ENCODE peak calls at places on chromosomes 11 and 22, in ten cellular contexts. One of them, this sample, is unnamed. For H3K36me3, the result is how much of the 10 kb centered on the place peaks cover.

GRCh38 chr11:124801014-124801413 is 808 bp upstream of the MSANTD2 start:
- DNase-seq in Karpas-422: no peak
- DNase-seq in PC-3: peak
- DNase-seq in GM23248: peak
- DNase-seq in SK-N-MC: no peak
- DNase-seq in endothelial cell of umbilical vein: peak
- DNase-seq in colonic mucosa: no peak
- DNase-seq in HCT116: no peak
- DNase-seq in fibroblast of lung: peak
- DNase-seq in IMR-90: peak
- DNase-seq in this sample: no peak

GRCh38 chr11:90556026-90556425 is 333.2 kb upstream of the CHORDC1 start:
- DNase-seq in endothelial cell of umbilical vein: no peak
- DNase-seq in colonic mucosa: no peak
- DNase-seq in Karpas-422: no peak
- DNase-seq in HCT116: no peak
- DNase-seq in IMR-90: no peak
- DNase-seq in SK-N-MC: no peak
- DNase-seq in PC-3: no peak
- DNase-seq in GM23248: no peak
- DNase-seq in fibroblast of lung: no peak
- DNase-seq in this sample: no peak

GRCh38 chr11:112728288-112728687 is 232.9 kb upstream of the NCAM1 start:
- DNase-seq in fibroblast of lung: no peak
- DNase-seq in colonic mucosa: no peak
- DNase-seq in PC-3: no peak
- DNase-seq in GM23248: no peak
- DNase-seq in HCT116: no peak
- DNase-seq in endothelial cell of umbilical vein: no peak
- DNase-seq in SK-N-MC: no peak
- DNase-seq in IMR-90: no peak
- DNase-seq in Karpas-422: peak
- DNase-seq in this sample: no peak

GRCh38 chr11:103297900-103298299 is 188.7 kb downstream of the DYNC2H1 start:
- DNase-seq in PC-3: no peak
- DNase-seq in Karpas-422: no peak
- DNase-seq in endothelial cell of umbilical vein: no peak
- DNase-seq in colonic mucosa: no peak
- DNase-seq in GM23248: no peak
- DNase-seq in IMR-90: no peak
- DNase-seq in fibroblast of lung: no peak
- DNase-seq in HCT116: no peak
- DNase-seq in SK-N-MC: no peak
- DNase-seq in this sample: no peak

GRCh38 chr11:118883368-118884071 is at the start of gene CXCR5:
- DNase-seq in fibroblast of lung: no peak
- DNase-seq in PC-3: no peak
- DNase-seq in colonic mucosa: no peak
- DNase-seq in Karpas-422: peak
- DNase-seq in SK-N-MC: no peak
- DNase-seq in endothelial cell of umbilical vein: no peak
- DNase-seq in IMR-90: peak
- DNase-seq in HCT116: no peak
- DNase-seq in GM23248: no peak
- DNase-seq in this sample: no peak

GRCh38 chr11:78166832-78167469 is 21.5 kb downstream of the KCTD21 start:
- DNase-seq in colonic mucosa: no peak
- DNase-seq in HCT116: no peak
- DNase-seq in Karpas-422: no peak
- DNase-seq in fibroblast of lung: no peak
- DNase-seq in PC-3: no peak
- DNase-seq in GM23248: no peak
- DNase-seq in IMR-90: no peak
- DNase-seq in endothelial cell of umbilical vein: no peak
- DNase-seq in SK-N-MC: no peak
- DNase-seq in this sample: no peak

GRCh38 chr22:42396621-42397331 is 35.4 kb downstream of the NFAM1 start:
- DNase-seq in PC-3: no peak
- DNase-seq in SK-N-MC: no peak
- DNase-seq in fibroblast of lung: no peak
- DNase-seq in Karpas-422: peak
- DNase-seq in IMR-90: no peak
- DNase-seq in colonic mucosa: no peak
- DNase-seq in GM23248: no peak
- DNase-seq in HCT116: peak
- DNase-seq in endothelial cell of umbilical vein: no peak
- DNase-seq in this sample: no peak

GRCh38 chr11:121841487-121842167 is 274.4 kb downstream of the BLID start:
- DNase-seq in Karpas-422: no peak
- DNase-seq in SK-N-MC: no peak
- DNase-seq in PC-3: peak
- DNase-seq in IMR-90: peak
- DNase-seq in endothelial cell of umbilical vein: peak
- DNase-seq in GM23248: peak
- DNase-seq in fibroblast of lung: peak
- DNase-seq in HCT116: no peak
- DNase-seq in colonic mucosa: no peak
- DNase-seq in this sample: peak

GRCh38 chr11:19691815-19692214 is 20.8 kb upstream of the NAV2 start:
- DNase-seq in HCT116: no peak
- DNase-seq in GM23248: no peak
- DNase-seq in SK-N-MC: no peak
- DNase-seq in endothelial cell of umbilical vein: no peak
- DNase-seq in IMR-90: no peak
- DNase-seq in PC-3: no peak
- DNase-seq in colonic mucosa: no peak
- DNase-seq in Karpas-422: no peak
- DNase-seq in fibroblast of lung: no peak
- DNase-seq in this sample: no peak

GRCh38 chr11:73950869-73951710 is at the start of gene DNAJB13:
- DNase-seq in colonic mucosa: no peak
- DNase-seq in GM23248: peak
- DNase-seq in fibroblast of lung: peak
- DNase-seq in IMR-90: peak
- DNase-seq in PC-3: peak
- DNase-seq in endothelial cell of umbilical vein: peak
- DNase-seq in HCT116: peak
- DNase-seq in Karpas-422: peak
- DNase-seq in SK-N-MC: no peak
- DNase-seq in this sample: peak

GRCh38 chr11:70854201-70854600 is 398.2 kb downstream of the SHANK2 start:
- DNase-seq in PC-3: no peak
- DNase-seq in fibroblast of lung: no peak
- DNase-seq in HCT116: no peak
- DNase-seq in GM23248: no peak
- DNase-seq in colonic mucosa: no peak
- DNase-seq in Karpas-422: no peak
- DNase-seq in endothelial cell of umbilical vein: no peak
- DNase-seq in IMR-90: no peak
- DNase-seq in SK-N-MC: no peak
- DNase-seq in this sample: no peak

GRCh38 chr22:36376265-36376664 is 11.5 kb downstream of the MYH9 start:
- DNase-seq in colonic mucosa: no peak
- DNase-seq in IMR-90: no peak
- DNase-seq in SK-N-MC: no peak
- DNase-seq in GM23248: no peak
- DNase-seq in Karpas-422: no peak
- DNase-seq in PC-3: no peak
- DNase-seq in endothelial cell of umbilical vein: no peak
- DNase-seq in fibroblast of lung: no peak
- DNase-seq in HCT116: no peak
- DNase-seq in this sample: no peak

GRCh38 chr22:36379593-36380361 is 8.0 kb downstream of the MYH9 start:
- DNase-seq in IMR-90: peak
- DNase-seq in Karpas-422: no peak
- DNase-seq in endothelial cell of umbilical vein: no peak
- DNase-seq in SK-N-MC: no peak
- DNase-seq in HCT116: no peak
- DNase-seq in colonic mucosa: no peak
- DNase-seq in fibroblast of lung: no peak
- DNase-seq in PC-3: peak
- DNase-seq in GM23248: peak
- DNase-seq in this sample: no peak

GRCh38 chr22:36375071-36375980 is 12.4 kb downstream of the MYH9 start:
- DNase-seq in Karpas-422: no peak
- DNase-seq in colonic mucosa: no peak
- DNase-seq in GM23248: peak
- DNase-seq in PC-3: no peak
- DNase-seq in endothelial cell of umbilical vein: no peak
- DNase-seq in HCT116: no peak
- DNase-seq in SK-N-MC: no peak
- DNase-seq in fibroblast of lung: no peak
- DNase-seq in IMR-90: peak
- DNase-seq in this sample: no peak

GRCh38 chr22:36377022-36377631 is 10.6 kb downstream of the MYH9 start:
- DNase-seq in fibroblast of lung: no peak
- DNase-seq in Karpas-422: no peak
- DNase-seq in endothelial cell of umbilical vein: no peak
- DNase-seq in IMR-90: no peak
- DNase-seq in colonic mucosa: no peak
- DNase-seq in HCT116: no peak
- DNase-seq in GM23248: no peak
- DNase-seq in PC-3: no peak
- DNase-seq in SK-N-MC: no peak
- DNase-seq in this sample: no peak

GRCh38 chr22:36378080-36378788 is 9.5 kb downstream of the MYH9 start:
- DNase-seq in GM23248: no peak
- DNase-seq in HCT116: no peak
- DNase-seq in IMR-90: no peak
- DNase-seq in fibroblast of lung: no peak
- DNase-seq in colonic mucosa: no peak
- DNase-seq in endothelial cell of umbilical vein: no peak
- DNase-seq in SK-N-MC: no peak
- DNase-seq in PC-3: no peak
- DNase-seq in Karpas-422: no peak
- DNase-seq in this sample: no peak
- H3K4me3 ChIP-seq in GM23248: no peak
- H3K4me3 ChIP-seq in HCT116: no peak
- H3K4me3 ChIP-seq in IMR-90: no peak
- H3K4me3 ChIP-seq in fibroblast of lung: no peak
- H3K4me3 ChIP-seq in colonic mucosa: no peak
- H3K4me3 ChIP-seq in endothelial cell of umbilical vein: no peak
- H3K4me3 ChIP-seq in SK-N-MC: no peak
- H3K4me3 ChIP-seq in PC-3: no peak
- H3K4me3 ChIP-seq in Karpas-422: no peak
- H3K4me3 ChIP-seq in this sample: no peak

DNA sequence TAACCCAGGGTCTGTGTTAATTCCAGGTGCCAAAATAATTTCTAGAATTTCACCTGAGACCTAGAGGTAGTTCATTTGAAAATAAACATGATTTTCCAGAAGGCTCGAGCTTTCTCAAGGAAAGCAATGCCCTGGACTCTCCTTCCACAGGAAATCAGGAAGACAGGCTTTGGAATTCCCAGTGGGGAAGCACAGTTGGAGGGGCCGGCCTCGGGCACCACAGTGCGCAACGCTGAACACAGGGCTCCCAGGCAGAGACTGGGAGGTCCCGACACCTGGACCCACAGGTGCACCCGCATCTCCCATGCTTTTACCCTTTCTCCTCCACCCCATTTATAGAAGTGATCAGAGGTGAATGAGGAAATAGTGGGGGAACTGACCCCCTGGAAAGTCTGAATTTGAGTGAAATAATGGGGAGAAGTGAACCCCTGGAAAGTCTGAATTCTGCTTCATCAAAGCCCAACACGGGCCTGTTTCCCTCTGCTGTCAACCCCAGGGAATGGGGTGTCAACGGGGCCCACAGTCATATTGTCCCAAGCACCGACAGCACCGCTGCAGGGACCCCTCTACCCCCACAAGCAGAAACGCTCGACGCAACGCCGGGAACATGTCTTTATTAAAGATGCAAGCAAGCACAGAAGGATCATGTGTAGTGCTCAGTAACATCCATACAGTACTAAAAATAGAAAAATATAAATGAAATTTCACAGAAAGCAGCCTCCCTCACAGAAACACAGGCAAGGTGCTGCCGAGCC is 12.0 kb upstream of the EFCAB6 start:
- DNase-seq in colonic mucosa: no peak
- DNase-seq in SK-N-MC: no peak
- DNase-seq in GM23248: no peak
- DNase-seq in IMR-90: no peak
- DNase-seq in endothelial cell of umbilical vein: no peak
- DNase-seq in HCT116: no peak
- DNase-seq in Karpas-422: no peak
- DNase-seq in PC-3: no peak
- DNase-seq in fibroblast of lung: no peak
- DNase-seq in this sample: no peak
- H3K9ac ChIP-seq in colonic mucosa: no peak
- H3K9ac ChIP-seq in SK-N-MC: no peak
- H3K9ac ChIP-seq in GM23248: no peak
- H3K9ac ChIP-seq in IMR-90: no peak
- H3K9ac ChIP-seq in endothelial cell of umbilical vein: no peak
- H3K9ac ChIP-seq in HCT116: no peak
- H3K9ac ChIP-seq in Karpas-422: no peak
- H3K9ac ChIP-seq in PC-3: no peak
- H3K9ac ChIP-seq in fibroblast of lung: no peak
- H3K9ac ChIP-seq in this sample: no peak

DNA sequence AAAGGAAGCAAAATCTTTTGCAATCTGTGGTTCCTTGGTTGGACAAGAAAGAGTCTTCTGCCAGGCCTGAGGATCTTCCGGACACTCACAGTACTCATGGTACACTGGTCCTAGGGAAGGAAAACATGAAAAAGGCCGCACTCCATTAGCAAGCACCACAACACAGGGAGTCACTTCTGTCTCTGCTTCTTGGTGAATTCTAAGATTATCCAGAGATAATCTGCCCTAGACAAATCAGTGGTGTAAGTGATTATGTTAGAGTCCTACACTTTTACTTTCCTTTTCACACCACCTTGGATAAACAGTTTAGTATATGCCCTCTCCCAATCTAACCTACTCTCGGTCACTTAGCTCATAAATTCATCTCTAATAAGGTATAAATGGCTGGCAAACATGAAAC is 11.9 kb downstream of the POGLUT3 start:
- DNase-seq in endothelial cell of umbilical vein: no peak
- DNase-seq in IMR-90: no peak
- DNase-seq in GM23248: no peak
- DNase-seq in SK-N-MC: no peak
- DNase-seq in fibroblast of lung: no peak
- DNase-seq in HCT116: no peak
- DNase-seq in Karpas-422: no peak
- DNase-seq in colonic mucosa: no peak
- DNase-seq in PC-3: no peak
- DNase-seq in this sample: no peak
- H3K36me3 ChIP-seq in endothelial cell of umbilical vein: under half
- H3K36me3 ChIP-seq in IMR-90: under half
- H3K36me3 ChIP-seq in GM23248: under half
- H3K36me3 ChIP-seq in SK-N-MC: half or more
- H3K36me3 ChIP-seq in fibroblast of lung: under half
- H3K36me3 ChIP-seq in HCT116: under half
- H3K36me3 ChIP-seq in Karpas-422: half or more
- H3K36me3 ChIP-seq in colonic mucosa: under half
- H3K36me3 ChIP-seq in PC-3: under half
- H3K36me3 ChIP-seq in this sample: under half

DNA sequence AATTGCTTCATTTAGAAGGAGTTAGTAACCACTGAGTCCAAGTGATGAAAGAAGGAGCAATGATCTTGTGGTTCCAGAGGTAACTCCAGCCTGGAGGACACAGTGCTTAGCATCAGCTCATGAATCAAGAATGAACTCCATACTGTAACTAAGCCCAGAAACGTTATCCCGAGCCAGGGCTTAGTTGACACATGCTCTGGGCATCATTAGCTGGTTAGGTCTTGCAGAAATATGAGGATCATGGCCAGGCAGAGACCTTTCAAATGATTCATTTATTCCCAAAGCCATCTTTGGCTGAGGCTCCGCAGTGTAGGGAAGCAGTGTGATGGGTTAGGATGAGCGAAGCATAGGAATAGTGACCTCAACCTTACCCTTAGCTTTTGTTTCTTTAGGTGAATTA is 277.4 kb downstream of the FAM76B start:
- DNase-seq in SK-N-MC: no peak
- DNase-seq in IMR-90: peak
- DNase-seq in colonic mucosa: peak
- DNase-seq in endothelial cell of umbilical vein: no peak
- DNase-seq in Karpas-422: no peak
- DNase-seq in PC-3: no peak
- DNase-seq in fibroblast of lung: peak
- DNase-seq in HCT116: no peak
- DNase-seq in GM23248: peak
- DNase-seq in this sample: no peak
- H3K4me3 ChIP-seq in SK-N-MC: no peak
- H3K4me3 ChIP-seq in IMR-90: no peak
- H3K4me3 ChIP-seq in colonic mucosa: no peak
- H3K4me3 ChIP-seq in endothelial cell of umbilical vein: no peak
- H3K4me3 ChIP-seq in Karpas-422: no peak
- H3K4me3 ChIP-seq in PC-3: no peak
- H3K4me3 ChIP-seq in fibroblast of lung: no peak
- H3K4me3 ChIP-seq in HCT116: no peak
- H3K4me3 ChIP-seq in GM23248: peak
- H3K4me3 ChIP-seq in this sample: no peak

This sample was measured in NT2/D1.